ENCODE peak calls at places on chromosomes 4 and X, in five cellular contexts. I is cardiac muscle cell; V is mesenchymal stem cell; J is endodermal cell; L is naive thymus-derived CD4-positive, alpha-beta T cell. S is an unnamed sample.
A peak's percentile ranks its signal among the peaks of the same experiment; 100 is the strongest.

GRCh38 chr4:164462471-164462870 is 291.5 kb upstream of the SMIM31 start:
- DNase-seq in I (no peak), V (no peak), J (no peak), L (no peak), S (no peak)

GRCh38 chr4:136634121-136634520 is 898.2 kb downstream of the PCDH18 start:
- DNase-seq in I (no peak), V (no peak), J (no peak), L (no peak), S (no peak)

GRCh38 chrX:31500920-31501319 is 429.1 kb upstream of the FTHL17 start:
- DNase-seq in I (peak; percentile 51), V (no peak), J (no peak), L (no peak), S (no peak)

GRCh38 chr4:124868495-124868894 is 156.0 kb upstream of the ANKRD50 start:
- DNase-seq in I (no peak), V (no peak), J (no peak), L (no peak), S (no peak)

GRCh38 chr4:48269861-48270515 is 350 bp upstream of the TEC start:
- DNase-seq in I (peak; percentile 74), V (peak; percentile 86), J (peak; percentile 98), L (peak; percentile 66), S (peak; percentile 76)

GRCh38 chr4:4801013-4801412 is 58.5 kb upstream of the MSX1 start:
- DNase-seq in I (peak; percentile 27), V (no peak), J (no peak), L (no peak), S (no peak)

GRCh38 chrX:151984328-151984727 is 9.9 kb upstream of the GABRE start:
- DNase-seq in I (peak; percentile 87), V (peak; percentile 66), J (no peak), L (no peak), S (no peak)

GRCh38 chr4:7960017-7960789 is 20.5 kb upstream of the AFAP1 start:
- DNase-seq in I (no peak), V (peak; percentile 37), J (no peak), L (no peak), S (no peak)

GRCh38 chrX:115652221-115652620 is 91.2 kb downstream of the PLS3 start:
- DNase-seq in I (peak; percentile 14), V (no peak), J (no peak), L (no peak), S (no peak)

GRCh38 chr4:134117785-134118184 is 83.8 kb downstream of the PABPC4L start:
- DNase-seq in I (no peak), V (no peak), J (no peak), L (no peak), S (no peak)

GRCh38 chrX:40542208-40542607 is 38.6 kb upstream of the ATP6AP2 start:
- DNase-seq in I (no peak), V (no peak), J (peak; percentile 70), L (no peak), S (no peak)

GRCh38 chr4:177455591-177455990 is 13.4 kb upstream of the AGA start:
- DNase-seq in I (peak; percentile 71), V (peak; percentile 33), J (no peak), L (no peak), S (no peak)

GRCh38 chr4:114257516-114257915 is 278.1 kb upstream of the ARSJ start:
- DNase-seq in I (peak; percentile 4), V (no peak), J (no peak), L (no peak), S (no peak)

GRCh38 chr4:8594097-8595038 is 1.8 kb downstream of the CPZ start:
- DNase-seq in I (peak; percentile 80), V (peak; percentile 77), J (peak; percentile 89), L (no peak), S (no peak)

GRCh38 chrX:9141496-9141895 is 107.6 kb upstream of the FAM9B start:
- DNase-seq in I (peak; percentile 5), V (peak; percentile 17), J (no peak), L (no peak), S (no peak)

GRCh38 chrX:68714856-68715255 is 67.4 kb downstream of the STARD8 start:
- DNase-seq in I (no peak), V (no peak), J (no peak), L (no peak), S (no peak)

GRCh38 chrX:11381464-11381863 is 88.3 kb downstream of the AMELX start:
- DNase-seq in I (peak; percentile 77), V (peak; percentile 66), J (peak; percentile 50), L (no peak), S (no peak)

GRCh38 chr4:76178296-76178695 is 30.1 kb upstream of the NUP54 start:
- DNase-seq in I (peak; percentile 58), V (no peak), J (no peak), L (no peak), S (no peak)

GRCh38 chr4:39514888-39515401 is 12.3 kb downstream of the UGDH start:
- DNase-seq in I (no peak), V (peak; percentile 48), J (no peak), L (no peak), S (no peak)

GRCh38 chrX:13411496-13412207 is 91.8 kb upstream of the ATXN3L start:
- DNase-seq in I (no peak), V (no peak), J (peak; percentile 54), L (no peak), S (no peak)

GRCh38 chr4:81606796-81607550 is 135.3 kb upstream of the RASGEF1B start:
- DNase-seq in I (peak; percentile 51), V (no peak), J (peak; percentile 67), L (no peak), S (no peak)

GRCh38 chr4:61312526-61312925 is 112.4 kb downstream of the ADGRL3 start:
- DNase-seq in I (peak; percentile 38), V (no peak), J (no peak), L (no peak), S (no peak)

GRCh38 chr4:127708985-127709384 is 21.2 kb upstream of the SLC25A31 start:
- DNase-seq in I (peak; percentile 83), V (peak; percentile 47), J (no peak), L (no peak), S (no peak)

GRCh38 chrX:149275836-149276235 is 229.3 kb downstream of the IDS start:
- DNase-seq in I (no peak), V (no peak), J (no peak), L (no peak), S (no peak)

GRCh38 chr4:76960014-76960413 is 10.5 kb downstream of the SEPTIN11 start:
- DNase-seq in I (no peak), V (no peak), J (no peak), L (no peak), S (no peak)

GRCh38 chrX:21479695-21480280 is 105.6 kb downstream of the CNKSR2 start:
- DNase-seq in I (peak; percentile 70), V (peak; percentile 55), J (peak; percentile 48), L (peak; percentile 48), S (no peak)

GRCh38 chr4:27861381-27861787 is 1000.7 kb downstream of the STIM2 start:
- DNase-seq in I (peak; percentile 49), V (peak; percentile 38), J (peak; percentile 81), L (no peak), S (no peak)

GRCh38 chrX:125826080-125826479 is 340.0 kb downstream of the DCAF12L2 start:
- DNase-seq in I (no peak), V (no peak), J (no peak), L (no peak), S (no peak)

GRCh38 chr4:148021706-148022105 is 289.8 kb downstream of the ARHGAP10 start:
- DNase-seq in I (no peak), V (no peak), J (no peak), L (peak; percentile 24), S (no peak)

GRCh38 chr4:148016063-148016637 is 284.3 kb downstream of the ARHGAP10 start:
- DNase-seq in I (no peak), V (peak; percentile 14), J (no peak), L (no peak), S (no peak)

GRCh38 chr4:148015058-148015457 is 283.2 kb downstream of the ARHGAP10 start:
- DNase-seq in I (peak; percentile 64), V (peak; percentile 28), J (no peak), L (no peak), S (no peak)

GRCh38 chr4:148015468-148015867 is 283.6 kb downstream of the ARHGAP10 start:
- DNase-seq in I (no peak), V (no peak), J (no peak), L (no peak), S (no peak)

GRCh38 chr4:148017801-148018200 is 285.9 kb downstream of the ARHGAP10 start:
- DNase-seq in I (peak; percentile 37), V (no peak), J (no peak), L (no peak), S (no peak)
- H3K4me1 ChIP-seq in I (no peaks in the 10 kb centered on the region), V (peaks cover 4% of the 10 kb centered on the region), J (peaks cover 2% of the 10 kb centered on the region), L (no peaks in the 10 kb centered on the region), S (no peaks in the 10 kb centered on the region)

GRCh38 chrX:63421411-63421810 is 70.3 kb upstream of the SPIN4 start:
- DNase-seq in I (no peak), V (no peak), J (no peak), L (no peak), S (no peak)

GRCh38 chrX:63417649-63418048 is 66.5 kb upstream of the SPIN4 start:
- DNase-seq in I (no peak), V (no peak), J (no peak), L (no peak), S (no peak)

GRCh38 chrX:63424063-63424462 is 72.9 kb upstream of the SPIN4 start:
- DNase-seq in I (no peak), V (no peak), J (no peak), L (no peak), S (no peak)

GRCh38 chrX:63418211-63418610 is 67.1 kb upstream of the SPIN4 start:
- DNase-seq in I (no peak), V (no peak), J (no peak), L (no peak), S (no peak)
- H3K4me3 ChIP-seq in I (no peak overlapping the region), V (no peak overlapping the region), J (no peak overlapping the region), L (no peak overlapping the region), S (no peak overlapping the region)

DNA sequence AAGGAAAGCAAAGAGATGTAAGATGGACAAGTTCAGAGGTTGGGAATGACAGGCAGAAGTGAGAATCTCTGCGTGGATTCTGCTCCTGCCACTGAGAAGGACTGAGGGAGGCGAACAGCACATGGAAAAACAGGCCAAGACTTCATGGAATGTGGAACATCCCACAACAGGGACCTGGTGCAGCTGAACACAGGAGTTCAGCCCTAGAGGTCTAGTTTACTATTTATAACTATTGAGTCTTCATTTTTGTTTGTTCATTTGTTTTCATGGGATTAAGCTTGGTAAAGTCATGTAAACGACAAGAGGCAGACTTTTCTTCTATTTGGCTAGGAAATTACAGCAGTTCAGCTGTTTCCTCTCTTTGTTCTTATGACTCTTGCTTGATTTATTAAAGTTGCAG is 234.5 kb downstream of the MAML3 start:
- DNase-seq in I (peak; percentile 73), V (peak; percentile 87), J (no peak), L (no peak), S (no peak)
- H3K4me1 ChIP-seq in I (peaks cover 57% of the 10 kb centered on the region), V (peaks cover 14% of the 10 kb centered on the region), J (peaks cover 20% of the 10 kb centered on the region), L (no peaks in the 10 kb centered on the region), S (no peaks in the 10 kb centered on the region)

GRCh38 chr4:10750714-10751113 is 66.1 kb upstream of the CLNK start:
- DNase-seq in I (no peak), V (no peak), J (no peak), L (no peak), S (no peak)

GRCh38 chr4:10741961-10742699 is 57.6 kb upstream of the CLNK start:
- DNase-seq in I (no peak), V (no peak), J (no peak), L (no peak), S (no peak)

GRCh38 chr4:10747186-10747585 is 62.6 kb upstream of the CLNK start:
- DNase-seq in I (no peak), V (no peak), J (no peak), L (no peak), S (no peak)

GRCh38 chr4:10743357-10743756 is 58.8 kb upstream of the CLNK start:
- DNase-seq in I (no peak), V (no peak), J (no peak), L (no peak), S (no peak)

GRCh38 chr4:10746371-10747143 is 62.0 kb upstream of the CLNK start:
- DNase-seq in I (no peak), V (peak; percentile 63), J (no peak), L (no peak), S (no peak)
- H3K4me3 ChIP-seq in I (no peak overlapping the region), V (no peak overlapping the region), J (no peak overlapping the region), L (no peak overlapping the region), S (no peak overlapping the region)

S was measured in CD8-positive, alpha-beta memory T cell.